ENCODE peak calls at places on chromosomes 11 and 22, in four cellular contexts. G is K562, Q is HepG2, Y is HEK293T. X is an unnamed sample.

GRCh38 chr22:48807155-48807554 is 1020.5 kb downstream of the BRD1 start:
- DNase-seq in Q (no peak), G (no peak), Y (no peak), X (no peak)

GRCh38 chr11:100753144-100753543 is 66.1 kb downstream of the ARHGAP42 start:
- DNase-seq in Y (no peak), Q (no peak), G (no peak), X (peak)

GRCh38 chr11:19441752-19442553 is 201.2 kb upstream of the E2F8 start:
- DNase-seq in G (peak), Q (no peak), Y (peak), X (no peak)

GRCh38 chr11:19933132-19933735 is 220.6 kb downstream of the NAV2 start:
- DNase-seq in G (no peak), Y (no peak), Q (no peak), X (no peak)

GRCh38 chr11:17838102-17838501 is 103.5 kb downstream of the KCNC1 start:
- DNase-seq in Y (no peak), Q (no peak), G (no peak), X (no peak)

GRCh38 chr22:26656896-26657851 is at the start of gene MIAT:
- DNase-seq in Y (no peak), G (peak), Q (no peak), X (peak)

GRCh38 chr11:12232819-12233601 is 122.6 kb downstream of the MICAL2 start:
- DNase-seq in Q (no peak), Y (no peak), G (no peak), X (no peak)

GRCh38 chr11:44598831-44599230 is 33.4 kb downstream of the CD82 start:
- DNase-seq in G (no peak), Y (no peak), Q (no peak), X (no peak)

GRCh38 chr22:29224859-29225410 is 19.2 kb downstream of the EMID1 start:
- DNase-seq in G (no peak), Y (no peak), Q (no peak), X (no peak)

GRCh38 chr11:67613960-67614715 is 7.4 kb downstream of the NDUFV1 start:
- DNase-seq in G (peak), Q (no peak), Y (peak), X (peak)

GRCh38 chr11:93543292-93543977 is at the start of gene SMCO4:
- DNase-seq in Y (peak), Q (peak), G (peak), X (peak)

GRCh38 chr11:19242184-19242932 is 1.6 kb upstream of the E2F8 start:
- DNase-seq in Y (no peak), G (no peak), Q (no peak), X (peak)

GRCh38 chr22:49724893-49725489 is 102.7 kb downstream of the BRD1 start:
- DNase-seq in Q (peak), G (peak), Y (peak), X (peak)

GRCh38 chr11:31045335-31045734 is 324.2 kb downstream of the DCDC1 start:
- DNase-seq in Y (peak), Q (peak), G (no peak), X (no peak)

GRCh38 chr22:50481440-50482106 is at the start of gene ADM2:
- DNase-seq in Q (peak), G (peak), Y (no peak), X (peak)

GRCh38 chr22:17130199-17130598 is 9.0 kb upstream of the TMEM121B start:
- DNase-seq in G (no peak), Q (no peak), Y (no peak), X (no peak)

GRCh38 chr11:120224386-120224785 is 13.6 kb downstream of the OAF start:
- DNase-seq in Q (no peak), Y (no peak), G (no peak), X (no peak)

GRCh38 chr11:35584321-35584720 is 33.9 kb upstream of the FJX1 start:
- DNase-seq in Q (no peak), G (no peak), Y (no peak), X (no peak)

GRCh38 chr11:22898036-22898435 is 37.8 kb upstream of the CCDC179 start:
- DNase-seq in G (no peak), Y (no peak), Q (no peak), X (no peak)

GRCh38 chr11:13352711-13353110 is 75.1 kb downstream of the BMAL1 start:
- DNase-seq in Q (no peak), G (no peak), Y (no peak), X (no peak)

GRCh38 chr11:92475316-92475715 is 250.7 kb downstream of the FAT3 start:
- DNase-seq in Q (no peak), G (no peak), Y (no peak), X (no peak)

GRCh38 chr22:22404598-22405284 is 103.8 kb downstream of the ZNF280B start:
- DNase-seq in Y (no peak), Q (no peak), G (no peak), X (no peak)

GRCh38 chr11:3170756-3171670 is 5.9 kb upstream of the OSBPL5 start:
- DNase-seq in G (no peak), Y (no peak), Q (no peak), X (no peak)

GRCh38 chr11:125638315-125638714 is 13.4 kb downstream of the CHEK1 start:
- DNase-seq in Q (peak), G (no peak), Y (no peak), X (no peak)

GRCh38 chr11:95296165-95296564 is 65.2 kb upstream of the SESN3 start:
- DNase-seq in Q (no peak), G (no peak), Y (no peak), X (no peak)

GRCh38 chr22:24419480-24419860 is 7.9 kb upstream of the ADORA2A start:
- DNase-seq in G (no peak), Y (no peak), Q (no peak), X (no peak)

GRCh38 chr22:19884954-19885751 is 30.5 kb upstream of the GNB1L start:
- DNase-seq in Y (no peak), Q (no peak), G (no peak), X (peak)

GRCh38 chr11:47577460-47578041 is 1.2 kb downstream of the KBTBD4 start:
- DNase-seq in G (peak), Y (no peak), Q (no peak), X (no peak)

GRCh38 chr22:23178512-23179254 is 1.6 kb upstream of the BCR start:
- DNase-seq in G (peak), Q (no peak), Y (peak), X (peak)

GRCh38 chr11:82756765-82757650 is 23.3 kb upstream of the FAM181B start:
- DNase-seq in Y (no peak), G (no peak), Q (no peak), X (no peak)

GRCh38 chr11:72969894-72970335 is 155.7 kb downstream of the ATG16L2 start:
- DNase-seq in G (peak), Y (no peak), Q (no peak), X (no peak)
- TF ChIP-seq ELF4 in G (no peak), Y (no peak), Q (no peak), X (no peak)

GRCh38 chr11:77253690-77254089 is 47.8 kb downstream of the GDPD4 start:
- DNase-seq in Y (no peak), Q (no peak), G (no peak), X (no peak)

GRCh38 chr11:77262803-77263202 is 38.7 kb downstream of the GDPD4 start:
- DNase-seq in Q (no peak), G (no peak), Y (no peak), X (no peak)

GRCh38 chr11:77259681-77260080 is 41.8 kb downstream of the GDPD4 start:
- DNase-seq in G (no peak), Q (no peak), Y (no peak), X (no peak)
- TF ChIP-seq ELF4 in G (no peak), Q (no peak), Y (no peak), X (no peak)

DNA sequence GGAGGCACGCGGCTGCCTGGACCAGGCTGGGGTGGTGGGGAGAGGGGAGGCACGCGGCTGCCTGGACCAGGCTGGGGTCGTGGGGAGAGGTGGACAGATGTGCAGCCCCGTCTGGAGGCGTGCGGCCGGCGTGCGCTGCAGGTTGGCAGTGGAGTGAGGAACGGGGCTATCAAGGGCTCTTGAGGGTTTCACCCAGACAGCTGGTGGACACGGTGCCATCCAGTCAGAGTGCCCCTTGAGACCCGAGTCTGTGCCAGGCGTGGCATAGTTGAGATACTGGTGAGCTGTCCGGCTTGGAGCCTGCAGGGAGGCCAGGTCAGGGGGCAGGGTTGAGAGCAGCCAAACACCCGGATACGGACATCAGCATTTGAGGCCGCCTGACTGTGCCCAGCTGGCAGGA is 1.5 kb upstream of the GRAMD4 start:
- DNase-seq in Q (no peak), G (no peak), Y (no peak), X (no peak)
- TF ChIP-seq ELF4 in Q (no peak), G (no peak), Y (no peak), X (no peak)

GRCh38 chr11:61334434-61335354 is 1.7 kb downstream of the TKFC start:
- DNase-seq in G (peak), Q (peak), Y (no peak), X (no peak)
- TF ChIP-seq ELF4 in G (peak), Q (no peak), Y (no peak), X (no peak)

DNA sequence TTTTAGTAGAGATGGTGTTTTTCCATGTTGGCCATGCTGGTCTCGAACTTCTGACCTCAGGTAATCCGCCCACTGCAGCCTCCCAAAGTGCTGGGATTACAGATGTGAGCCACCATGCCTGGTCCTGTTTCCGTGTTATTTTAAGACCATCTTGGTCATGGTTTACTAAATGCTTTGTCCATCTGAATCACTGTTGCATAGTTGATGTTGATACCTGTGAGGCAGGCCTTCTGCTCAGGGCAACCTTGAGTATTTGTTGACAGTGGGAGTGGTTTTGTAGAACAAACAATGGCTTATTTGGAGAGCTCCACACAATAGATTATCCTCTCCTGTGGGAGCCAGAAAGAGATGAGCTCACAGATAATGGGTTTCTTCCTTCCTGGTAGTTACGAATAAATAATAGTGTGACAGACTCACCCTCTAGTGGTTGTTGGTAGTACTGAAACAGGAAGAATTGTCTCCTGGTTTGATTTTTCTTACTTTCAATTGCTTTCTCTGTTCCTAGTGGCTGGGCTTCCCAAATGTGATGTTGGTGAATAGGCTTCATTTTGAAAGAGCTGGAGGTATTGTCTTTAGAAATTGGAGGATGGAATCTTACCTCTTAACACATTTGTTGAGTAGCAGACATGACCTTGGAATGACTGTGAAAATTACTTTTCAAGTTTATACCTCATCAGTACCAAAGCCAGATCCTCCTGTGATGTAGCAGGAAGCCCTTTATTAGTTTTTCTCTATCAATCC is 39.0 kb downstream of the CTNND1 start:
- DNase-seq in Y (peak), Q (peak), G (peak), X (no peak)
- TF ChIP-seq ELF4 in Y (no peak), Q (no peak), G (no peak), X (no peak)

GRCh38 chr11:4482445-4482844 is at the start of gene OR52K1:
- DNase-seq in Y (no peak), Q (no peak), G (no peak), X (no peak)
- TF ChIP-seq ELF4 in Y (no peak), Q (no peak), G (no peak), X (no peak)

GRCh38 chr22:32710896-32711295 is 90.6 kb upstream of the TIMP3 start:
- DNase-seq in Y (no peak), G (no peak), Q (no peak), X (no peak)
- TF ChIP-seq ELF4 in Y (no peak), G (no peak), Q (no peak), X (no peak)

GRCh38 chr11:68976563-68976962 is 4.2 kb downstream of the MRGPRD start:
- DNase-seq in G (no peak), Y (no peak), Q (no peak), X (peak)

GRCh38 chr11:68977781-68978625 is 2.8 kb downstream of the MRGPRD start:
- DNase-seq in G (no peak), Q (no peak), Y (no peak), X (peak)

GRCh38 chr11:68973219-68973618 is 7.6 kb downstream of the MRGPRD start:
- DNase-seq in Q (no peak), Y (no peak), G (no peak), X (peak)

GRCh38 chr11:68976095-68976494 is 4.7 kb downstream of the MRGPRD start:
- DNase-seq in Q (no peak), G (no peak), Y (no peak), X (peak)

DNA sequence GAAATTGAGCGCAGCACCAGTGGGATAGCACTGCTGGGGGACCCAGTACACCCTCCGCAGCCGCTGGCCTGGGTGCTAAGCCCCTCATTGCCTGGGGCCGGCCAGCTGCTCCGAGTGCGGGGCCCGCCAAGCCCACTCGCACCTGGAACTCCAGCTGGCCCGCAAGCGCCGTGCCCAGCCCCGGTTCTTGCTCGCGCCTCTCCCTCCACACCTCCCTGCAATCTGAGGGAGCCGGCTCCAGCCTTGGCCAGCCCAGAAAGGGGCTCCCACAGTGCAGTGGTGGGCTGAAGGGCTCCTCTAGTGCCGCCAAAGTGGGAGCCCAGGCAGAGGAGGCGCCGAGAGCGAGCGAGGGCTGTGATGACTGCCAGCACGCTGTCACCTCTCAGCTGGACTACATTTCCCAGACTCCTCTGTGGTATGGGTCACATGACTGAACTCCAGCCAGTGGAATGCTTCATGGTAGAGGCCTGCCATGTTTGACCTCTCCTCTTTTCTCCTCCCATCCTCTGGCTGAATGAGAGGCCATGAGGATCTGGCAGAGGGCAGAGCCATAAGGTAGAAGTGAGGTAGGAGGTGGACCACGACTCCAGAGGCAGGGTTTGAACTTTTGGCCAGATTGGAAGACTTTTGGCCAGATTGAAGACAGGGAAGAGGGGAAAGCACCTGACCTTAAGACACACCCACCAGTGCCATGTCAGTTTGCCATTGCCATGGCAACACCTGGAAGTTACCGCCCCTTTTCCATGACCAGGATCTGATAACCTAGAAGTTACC is 6.2 kb downstream of the MRGPRD start:
- DNase-seq in Y (peak), G (peak), Q (no peak), X (peak)
- TF ChIP-seq ELF4 in Y (no peak), G (no peak), Q (no peak), X (no peak)

GRCh38 chr11:76825726-76826396 is 34.9 kb upstream of the ACER3 start:
- DNase-seq in Q (no peak), G (peak), Y (no peak), X (no peak)

GRCh38 chr11:76824083-76824939 is 36.4 kb upstream of the ACER3 start:
- DNase-seq in Y (no peak), G (peak), Q (no peak), X (no peak)

GRCh38 chr11:76822406-76822805 is 38.3 kb upstream of the ACER3 start:
- DNase-seq in Y (no peak), G (no peak), Q (no peak), X (no peak)

GRCh38 chr11:76823481-76824028 is 37.2 kb upstream of the ACER3 start:
- DNase-seq in G (peak), Q (peak), Y (peak), X (no peak)

GRCh38 chr11:76824980-76825725 is 35.6 kb upstream of the ACER3 start:
- DNase-seq in Y (no peak), Q (no peak), G (peak), X (no peak)
- TF ChIP-seq ELF4 in Y (no peak), Q (no peak), G (no peak), X (no peak)